ENCODE peak calls at places on chromosomes 5 and 9, in four cellular contexts. One of them, this sample, is unnamed.

GRCh38 chr9:91817493-91818225 is 132.4 kb downstream of the ROR2 start:
- DNase-seq in T-helper 2 cell: no peak
- DNase-seq in foreskin fibroblast: peak; percentile 93
- DNase-seq in M059J: peak; percentile 63
- DNase-seq in this sample: no peak

GRCh38 chr5:159620853-159621540 is 290.7 kb upstream of the IL12B start:
- DNase-seq in M059J: peak; percentile 42
- DNase-seq in T-helper 2 cell: no peak
- DNase-seq in foreskin fibroblast: no peak
- DNase-seq in this sample: no peak

GRCh38 chr9:27353405-27354229 is 56.7 kb upstream of the EQTN start:
- DNase-seq in M059J: no peak
- DNase-seq in foreskin fibroblast: no peak
- DNase-seq in T-helper 2 cell: no peak
- DNase-seq in this sample: peak; percentile 2

GRCh38 chr9:123954518-123954917 is 24.6 kb upstream of the DENND1A start:
- DNase-seq in T-helper 2 cell: no peak
- DNase-seq in foreskin fibroblast: no peak
- DNase-seq in M059J: no peak
- DNase-seq in this sample: no peak

GRCh38 chr9:37496020-37496419 is 10.3 kb downstream of the POLR1E start:
- DNase-seq in T-helper 2 cell: no peak
- DNase-seq in M059J: no peak
- DNase-seq in foreskin fibroblast: no peak
- DNase-seq in this sample: no peak

GRCh38 chr5:152412129-152412528 is 7.0 kb upstream of the NMUR2 start:
- DNase-seq in T-helper 2 cell: no peak
- DNase-seq in foreskin fibroblast: no peak
- DNase-seq in M059J: no peak
- DNase-seq in this sample: no peak

GRCh38 chr5:31911291-31912265 is 262.5 kb downstream of the GOLPH3 start:
- DNase-seq in M059J: peak; percentile 82
- DNase-seq in T-helper 2 cell: no peak
- DNase-seq in foreskin fibroblast: no peak
- DNase-seq in this sample: no peak

GRCh38 chr5:101580591-101580990 is 677.5 kb upstream of the ST8SIA4 start:
- DNase-seq in foreskin fibroblast: no peak
- DNase-seq in M059J: peak; percentile 45
- DNase-seq in T-helper 2 cell: no peak
- DNase-seq in this sample: no peak

GRCh38 chr5:83265318-83265717 is 188.0 kb downstream of the XRCC4 start:
- DNase-seq in T-helper 2 cell: no peak
- DNase-seq in M059J: peak; percentile 83
- DNase-seq in foreskin fibroblast: peak; percentile 24
- DNase-seq in this sample: no peak

GRCh38 chr9:19641046-19641445 is 147.8 kb downstream of the SLC24A2 start:
- DNase-seq in foreskin fibroblast: peak; percentile 1
- DNase-seq in M059J: peak; percentile 7
- DNase-seq in T-helper 2 cell: no peak
- DNase-seq in this sample: no peak

GRCh38 chr5:117594165-117594564 is 1019.5 kb upstream of the SEMA6A start:
- DNase-seq in foreskin fibroblast: peak; percentile 48
- DNase-seq in M059J: no peak
- DNase-seq in T-helper 2 cell: no peak
- DNase-seq in this sample: no peak

GRCh38 chr5:103120607-103121200 is 603 bp downstream of the PPIP5K2 start:
- DNase-seq in M059J: peak; percentile 39
- DNase-seq in foreskin fibroblast: peak; percentile 29
- DNase-seq in T-helper 2 cell: no peak
- DNase-seq in this sample: no peak

GRCh38 chr9:86854898-86855523 is 92.3 kb downstream of the GAS1 start:
- DNase-seq in M059J: peak; percentile 96
- DNase-seq in T-helper 2 cell: no peak
- DNase-seq in foreskin fibroblast: peak; percentile 98
- DNase-seq in this sample: no peak

GRCh38 chr9:83154821-83155220 is 91.9 kb upstream of the RASEF start:
- DNase-seq in T-helper 2 cell: no peak
- DNase-seq in foreskin fibroblast: peak; percentile 10
- DNase-seq in M059J: peak; percentile 86
- DNase-seq in this sample: no peak

GRCh38 chr5:107304671-107305070 is 366.1 kb downstream of the EFNA5 start:
- DNase-seq in T-helper 2 cell: no peak
- DNase-seq in foreskin fibroblast: no peak
- DNase-seq in M059J: no peak
- DNase-seq in this sample: no peak

GRCh38 chr5:172435362-172436077 is 18.8 kb downstream of the SH3PXD2B start:
- DNase-seq in M059J: no peak
- DNase-seq in foreskin fibroblast: no peak
- DNase-seq in T-helper 2 cell: no peak
- DNase-seq in this sample: no peak

GRCh38 chr9:83569326-83569725 is 31.1 kb upstream of the FRMD3 start:
- DNase-seq in foreskin fibroblast: no peak
- DNase-seq in T-helper 2 cell: no peak
- DNase-seq in M059J: no peak
- DNase-seq in this sample: no peak